ENCODE peak calls at places on chromosome 21, in five cellular contexts. L, U, Q, E and F are unnamed samples.

GRCh38 chr21:38898422-38899098 is 92.8 kb downstream of the ETS2 start:
- DNase-seq in L (no peak), U (no peak), Q (no peak), E (no peak), F (no peak)

GRCh38 chr21:34352556-34352955 is 11.2 kb upstream of the KCNE2 start:
- DNase-seq in L (no peak), U (no peak), Q (no peak), E (no peak), F (no peak)

GRCh38 chr21:30541764-30542163 is at the start of gene KRTAP19-6:
- DNase-seq in L (no peak), U (no peak), Q (no peak), E (no peak), F (no peak)

GRCh38 chr21:17813353-17813752 is 5.8 kb downstream of the C21orf91 start:
- DNase-seq in L (no peak), U (no peak), Q (peak; percentile 41), E (no peak), F (no peak)

GRCh38 chr21:34956416-34957316 is 92.4 kb downstream of the RUNX1 start:
- DNase-seq in L (no peak), U (no peak), Q (no peak), E (no peak), F (no peak)

GRCh38 chr21:16908087-16908486 is 604.8 kb upstream of the CXADR start:
- DNase-seq in L (peak; percentile 43), U (no peak), Q (no peak), E (peak; percentile 72), F (no peak)

GRCh38 chr21:32278068-32278467 is 781 bp downstream of the MIS18A start:
- DNase-seq in L (no peak), U (no peak), Q (no peak), E (no peak), F (no peak)

GRCh38 chr21:14603202-14603601 is 57.1 kb upstream of the SAMSN1 start:
- DNase-seq in L (no peak), U (no peak), Q (peak; percentile 13), E (no peak), F (no peak)

GRCh38 chr21:20443558-20444155 is 554.6 kb upstream of the NCAM2 start:
- DNase-seq in L (no peak), U (no peak), Q (no peak), E (no peak), F (no peak)

GRCh38 chr21:38628426-38628825 is 130.1 kb upstream of the ERG start:
- DNase-seq in L (no peak), U (no peak), Q (no peak), E (no peak), F (no peak)

GRCh38 chr21:37636152-37636860 is 269.7 kb downstream of the DYRK1A start:
- DNase-seq in L (no peak), U (no peak), Q (peak; percentile 76), E (peak; percentile 42), F (no peak)

GRCh38 chr21:37548521-37548981 is 182.0 kb downstream of the DYRK1A start:
- DNase-seq in L (no peak), U (no peak), Q (no peak), E (no peak), F (no peak)

GRCh38 chr21:37529649-37530048 is 163.1 kb downstream of the DYRK1A start:
- DNase-seq in L (no peak), U (no peak), Q (no peak), E (no peak), F (no peak)

GRCh38 chr21:37986751-37987399 is 70.6 kb upstream of the KCNJ6 start:
- DNase-seq in L (no peak), U (no peak), Q (no peak), E (no peak), F (no peak)

GRCh38 chr21:46084709-46085108 is 13.2 kb upstream of the COL6A2 start:
- DNase-seq in L (peak; percentile 27), U (no peak), Q (no peak), E (peak; percentile 14), F (no peak)

GRCh38 chr21:17848228-17848627 is 29.1 kb upstream of the C21orf91 start:
- DNase-seq in L (no peak), U (peak; percentile 15), Q (peak; percentile 97), E (peak; percentile 20), F (no peak)

GRCh38 chr21:19607983-19608668 is 1204.5 kb upstream of the TMPRSS15 start:
- DNase-seq in L (no peak), U (no peak), Q (no peak), E (no peak), F (peak; percentile 19)

GRCh38 chr21:39313042-39313456 is 383 bp downstream of the BRWD1 start:
- DNase-seq in L (peak; percentile 34), U (no peak), Q (no peak), E (peak; percentile 33), F (no peak)

GRCh38 chr21:38920631-38921398 is 115.1 kb downstream of the ETS2 start:
- DNase-seq in L (no peak), U (no peak), Q (peak; percentile 72), E (peak; percentile 48), F (no peak)

GRCh38 chr21:33201945-33202344 is 27.8 kb upstream of the IFNAR2 start:
- DNase-seq in L (peak; percentile 29), U (no peak), Q (no peak), E (no peak), F (no peak)

GRCh38 chr21:34319585-34319984 is 44.2 kb upstream of the KCNE2 start:
- DNase-seq in L (no peak), U (no peak), Q (no peak), E (no peak), F (no peak)

GRCh38 chr21:44784810-44785209 is 16.8 kb downstream of the UBE2G2 start:
- DNase-seq in L (no peak), U (no peak), Q (no peak), E (no peak), F (no peak)
- H3K36me3 ChIP-seq in L (peaks cover 3% of the 10 kb centered on the region), U (peaks cover 7% of the 10 kb centered on the region), Q (peaks cover 19% of the 10 kb centered on the region), E (no peaks in the 10 kb centered on the region), F (no peaks in the 10 kb centered on the region)

DNA sequence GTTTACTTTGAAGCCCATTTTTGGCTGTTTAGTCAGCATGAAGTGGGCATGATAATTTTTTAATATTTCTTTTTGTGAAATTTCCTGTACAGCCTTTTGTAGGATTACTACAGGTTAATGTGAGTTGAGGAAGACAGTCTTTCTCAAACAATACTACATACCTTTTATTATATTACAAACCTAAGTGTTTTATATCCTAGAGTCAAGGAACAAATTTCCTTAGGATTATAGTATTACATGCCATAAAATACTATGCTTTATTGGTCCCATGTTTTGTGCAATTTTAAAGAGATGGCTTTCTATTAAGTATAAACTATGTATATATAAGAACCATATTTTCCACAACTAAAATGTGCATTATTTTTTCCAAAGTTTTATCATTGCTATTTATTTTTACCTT is 9.2 kb upstream of the CHAF1B start:
- DNase-seq in L (no peak), U (no peak), Q (no peak), E (no peak), F (no peak)
- H3K36me3 ChIP-seq in L (peaks cover 35% of the 10 kb centered on the region), U (peaks cover 72% of the 10 kb centered on the region), Q (peaks cover 29% of the 10 kb centered on the region), E (no peaks in the 10 kb centered on the region), F (peaks cover 7% of the 10 kb centered on the region)

GRCh38 chr21:44443291-44443890 is 11.9 kb upstream of the LRRC3 start:
- DNase-seq in L (no peak), U (peak; percentile 4), Q (no peak), E (no peak), F (no peak)
- H3K36me3 ChIP-seq in L (no peaks in the 10 kb centered on the region), U (no peaks in the 10 kb centered on the region), Q (no peaks in the 10 kb centered on the region), E (no peaks in the 10 kb centered on the region), F (no peaks in the 10 kb centered on the region)

GRCh38 chr21:29323189-29323588 is 24.5 kb downstream of the BACH1 start:
- DNase-seq in L (no peak), U (no peak), Q (no peak), E (no peak), F (no peak)
- H3K36me3 ChIP-seq in L (peaks cover 13% of the 10 kb centered on the region), U (peaks cover 43% of the 10 kb centered on the region), Q (peaks cover 35% of the 10 kb centered on the region), E (no peaks in the 10 kb centered on the region), F (peaks cover 16% of the 10 kb centered on the region)

GRCh38 chr21:42522271-42522670 is 8.6 kb downstream of the SLC37A1 start:
- DNase-seq in L (no peak), U (no peak), Q (no peak), E (no peak), F (no peak)

GRCh38 chr21:42521805-42522204 is 8.2 kb downstream of the SLC37A1 start:
- DNase-seq in L (no peak), U (no peak), Q (no peak), E (no peak), F (no peak)

GRCh38 chr21:42522771-42523170 is 9.1 kb downstream of the SLC37A1 start:
- DNase-seq in L (no peak), U (no peak), Q (no peak), E (no peak), F (no peak)

GRCh38 chr21:42520628-42521253 is 7.1 kb downstream of the SLC37A1 start:
- DNase-seq in L (no peak), U (no peak), Q (no peak), E (no peak), F (no peak)

DNA sequence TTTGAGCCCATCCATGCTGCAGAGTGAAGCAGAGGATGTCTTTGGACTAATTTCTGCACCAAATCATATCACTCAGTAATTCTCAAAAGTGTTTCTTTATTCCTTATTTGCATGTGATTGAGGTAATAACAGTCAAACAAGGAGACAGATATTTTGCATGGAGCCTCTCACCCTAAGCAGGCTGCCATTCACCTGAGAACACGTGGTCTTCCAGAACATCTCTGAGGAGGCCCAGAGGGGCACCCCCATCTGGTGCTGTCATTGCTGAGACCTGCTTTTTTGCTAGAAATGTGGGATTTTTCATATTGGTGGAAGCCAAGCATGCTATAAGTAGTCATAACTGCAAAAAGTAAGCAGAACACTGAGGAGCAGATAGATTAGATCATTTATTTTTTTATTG is 7.7 kb downstream of the SLC37A1 start:
- DNase-seq in L (no peak), U (no peak), Q (no peak), E (no peak), F (no peak)
- H3K36me3 ChIP-seq in L (peaks cover 6% of the 10 kb centered on the region), U (peaks cover 21% of the 10 kb centered on the region), Q (no peaks in the 10 kb centered on the region), E (no peaks in the 10 kb centered on the region), F (no peaks in the 10 kb centered on the region)